ENCODE peak calls at places on chromosome 16, in eight cellular contexts. F, Y, H, M, J, K, R and O are unnamed samples.

GRCh38 chr16:8936421-8936820 is 27.3 kb downstream of the USP7 start:
- DNase-seq in F (peak; percentile 56), Y (no peak), H (no peak), M (no peak), J (no peak), K (peak; percentile 72), R (peak; percentile 82), O (peak; percentile 72)

GRCh38 chr16:3744018-3744417 is 26.7 kb upstream of the TRAP1 start:
- DNase-seq in F (no peak), Y (no peak), H (no peak), M (peak; percentile 46), J (peak; percentile 29), K (no peak), R (no peak), O (no peak)

GRCh38 chr16:78437352-78437968 is 338.0 kb downstream of the WWOX start:
- DNase-seq in F (peak; percentile 27), Y (no peak), H (no peak), M (no peak), J (no peak), K (peak; percentile 8), R (no peak), O (no peak)

GRCh38 chr16:65176603-65177002 is 54.7 kb upstream of the CDH11 start:
- DNase-seq in F (no peak), Y (peak; percentile 54), H (no peak), M (peak; percentile 82), J (no peak), K (no peak), R (no peak), O (no peak)

GRCh38 chr16:63702981-63703590 is 1418.8 kb downstream of the CDH11 start:
- DNase-seq in F (no peak), Y (no peak), H (no peak), M (no peak), J (no peak), K (no peak), R (no peak), O (no peak)

GRCh38 chr16:89581045-89581695 is 5.6 kb downstream of the CPNE7 start:
- DNase-seq in F (peak; percentile 74), Y (peak; percentile 88), H (no peak), M (no peak), J (no peak), K (no peak), R (peak; percentile 30), O (no peak)

GRCh38 chr16:79885320-79885719 is 284.8 kb upstream of the MAF start:
- DNase-seq in F (no peak), Y (no peak), H (no peak), M (no peak), J (no peak), K (no peak), R (no peak), O (no peak)

GRCh38 chr16:81278526-81278925 is 36.2 kb upstream of the GAN start:
- DNase-seq in F (no peak), Y (no peak), H (no peak), M (no peak), J (no peak), K (no peak), R (no peak), O (no peak)

GRCh38 chr16:20851601-20852000 is 45.3 kb downstream of the REXO5 start:
- DNase-seq in F (peak; percentile 82), Y (peak; percentile 73), H (no peak), M (peak; percentile 94), J (peak; percentile 93), K (no peak), R (no peak), O (no peak)

GRCh38 chr16:57679768-57680167 is 11.7 kb downstream of the ADGRG3 start:
- DNase-seq in F (no peak), Y (no peak), H (no peak), M (no peak), J (no peak), K (no peak), R (no peak), O (no peak)

GRCh38 chr16:370443-370842 is at the start of gene MRPL28:
- DNase-seq in F (peak; percentile 94), Y (peak; percentile 71), H (peak; percentile 81), M (peak; percentile 98), J (peak; percentile 97), K (peak; percentile 97), R (peak; percentile 95), O (peak; percentile 95)

GRCh38 chr16:368388-369158 is 1.8 kb downstream of the MRPL28 start:
- DNase-seq in F (no peak), Y (no peak), H (no peak), M (peak; percentile 60), J (no peak), K (no peak), R (no peak), O (no peak)

GRCh38 chr16:369866-370436 is 387 bp downstream of the MRPL28 start:
- DNase-seq in F (no peak), Y (no peak), H (no peak), M (peak; percentile 68), J (no peak), K (no peak), R (no peak), O (no peak)

GRCh38 chr16:370980-371728 is 816 bp upstream of the MRPL28 start:
- DNase-seq in F (no peak), Y (no peak), H (no peak), M (peak; percentile 70), J (peak; percentile 68), K (no peak), R (no peak), O (no peak)

GRCh38 chr16:369275-369865 is 968 bp downstream of the MRPL28 start:
- DNase-seq in F (no peak), Y (no peak), H (no peak), M (no peak), J (no peak), K (no peak), R (no peak), O (no peak)
- H3K4me3 ChIP-seq in F (peak overlapping the region; percentile 58), Y (peak overlapping the region; percentile 42), H (peak overlapping the region; percentile 47), M (no peak overlapping the region), J (peak overlapping the region; percentile 62), K (peak overlapping the region; percentile 53), R (no peak overlapping the region), O (no peak overlapping the region)

GRCh38 chr16:85615014-85615851 is 2.1 kb downstream of the GSE1 start:
- DNase-seq in F (peak; percentile 66), Y (no peak), H (no peak), M (no peak), J (peak; percentile 77), K (no peak), R (peak; percentile 46), O (peak; percentile 28)
- H3K4me3 ChIP-seq in F (peak overlapping the region; percentile 96), Y (no peak overlapping the region), H (peak overlapping the region; percentile 79), M (no peak overlapping the region), J (no peak overlapping the region), K (peak overlapping the region; percentile 1), R (no peak overlapping the region), O (peak overlapping the region; percentile 74)

GRCh38 chr16:85136705-85137322 is 24.5 kb upstream of the CIBAR2 start:
- DNase-seq in F (peak; percentile 38), Y (no peak), H (peak; percentile 15), M (peak; percentile 83), J (peak; percentile 73), K (no peak), R (no peak), O (no peak)
- H3K4me3 ChIP-seq in F (no peak overlapping the region), Y (no peak overlapping the region), H (no peak overlapping the region), M (no peak overlapping the region), J (peak overlapping the region; percentile 42), K (no peak overlapping the region), R (no peak overlapping the region), O (no peak overlapping the region)

DNA sequence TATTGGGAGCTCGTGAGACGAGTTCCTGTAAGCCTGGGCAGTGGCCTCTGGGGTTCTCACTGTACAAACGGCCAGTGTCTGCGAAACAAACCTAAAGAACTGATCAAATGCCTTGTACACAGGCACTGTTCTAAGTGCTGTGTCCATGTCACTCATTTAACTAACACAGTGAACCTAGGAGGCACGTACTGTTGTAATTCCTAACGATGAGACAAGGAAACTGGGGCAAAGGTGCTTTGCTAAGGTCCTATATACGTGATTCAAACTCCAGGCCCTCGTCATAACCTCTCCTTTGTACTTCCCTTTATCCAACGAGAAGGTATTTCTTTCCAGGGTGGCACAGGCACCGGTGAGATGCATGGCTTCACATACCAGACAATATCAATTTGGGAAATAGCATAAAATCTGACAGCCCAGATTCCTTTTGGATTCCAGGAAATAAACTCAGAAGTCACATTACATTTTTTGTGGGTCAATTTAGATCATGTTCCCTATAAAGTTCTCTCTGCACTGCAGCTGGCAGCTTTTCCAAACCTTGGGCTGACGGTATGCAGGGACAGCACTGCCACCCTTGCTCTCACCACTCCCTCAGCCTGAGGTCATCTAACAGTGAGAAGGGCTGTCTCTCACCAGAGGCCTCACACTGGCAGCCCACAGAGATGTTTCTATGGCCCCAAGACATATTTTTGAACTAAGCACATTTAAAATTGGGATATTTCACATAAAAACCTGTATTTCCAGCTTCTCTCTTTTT is 18.3 kb downstream of the GLYR1 start:
- DNase-seq in F (no peak), Y (peak; percentile 15), H (peak; percentile 61), M (no peak), J (no peak), K (no peak), R (no peak), O (no peak)
- H3K4me3 ChIP-seq in F (no peak overlapping the region), Y (no peak overlapping the region), H (no peak overlapping the region), M (no peak overlapping the region), J (no peak overlapping the region), K (no peak overlapping the region), R (no peak overlapping the region), O (no peak overlapping the region)

GRCh38 chr16:75111514-75112280 is 4.9 kb downstream of the LDHD start:
- DNase-seq in F (no peak), Y (no peak), H (no peak), M (no peak), J (peak; percentile 65), K (no peak), R (no peak), O (no peak)
- H3K4me3 ChIP-seq in F (no peak overlapping the region), Y (no peak overlapping the region), H (no peak overlapping the region), M (no peak overlapping the region), J (no peak overlapping the region), K (peak overlapping the region; percentile 61), R (no peak overlapping the region), O (no peak overlapping the region)

GRCh38 chr16:15435216-15435864 is 952 bp downstream of the BMERB1 start:
- DNase-seq in F (no peak), Y (no peak), H (no peak), M (no peak), J (peak; percentile 37), K (no peak), R (no peak), O (no peak)

GRCh38 chr16:15434425-15435215 is at the start of gene BMERB1:
- DNase-seq in F (peak; percentile 77), Y (no peak), H (no peak), M (peak; percentile 88), J (peak; percentile 91), K (no peak), R (no peak), O (peak; percentile 49)

GRCh38 chr16:15439102-15439501 is 4.7 kb downstream of the BMERB1 start:
- DNase-seq in F (no peak), Y (no peak), H (no peak), M (no peak), J (no peak), K (no peak), R (no peak), O (no peak)

GRCh38 chr16:15434079-15434424 is 336 bp upstream of the BMERB1 start:
- DNase-seq in F (no peak), Y (no peak), H (no peak), M (no peak), J (no peak), K (no peak), R (no peak), O (no peak)
- H3K4me3 ChIP-seq in F (peak overlapping the region; percentile 73), Y (peak overlapping the region; percentile 92), H (peak overlapping the region; percentile 59), M (peak overlapping the region; percentile 60), J (peak overlapping the region; percentile 89), K (no peak overlapping the region), R (peak overlapping the region; percentile 49), O (peak overlapping the region; percentile 80)